ENCODE peak calls at places on chromosomes 16 and 17, in four cellular contexts. N is M059J, S is T-helper 1 cell, E is astrocyte. B is an unnamed sample.

GRCh38 chr17:15404116-15404730 is 62.8 kb upstream of the TEKT3 start:
- DNase-seq in N (peak), S (no peak), E (peak), B (no peak)

GRCh38 chr17:57110579-57111367 is 25.7 kb downstream of the AKAP1 start:
- DNase-seq in N (peak), S (no peak), E (no peak), B (no peak)

GRCh38 chr16:2473999-2474876 is 689 bp upstream of the TBC1D24 start:
- DNase-seq in N (peak), S (peak), E (no peak), B (peak)

GRCh38 chr17:4005296-4006164 is 41.3 kb upstream of the ATP2A3 start:
- DNase-seq in N (no peak), S (no peak), E (no peak), B (no peak)

GRCh38 chr16:88461291-88462269 is 8.5 kb downstream of the ZFPM1 start:
- DNase-seq in N (peak), S (no peak), E (no peak), B (no peak)

GRCh38 chr17:56468840-56469239 is 124.7 kb upstream of the NOG start:
- DNase-seq in N (no peak), S (no peak), E (no peak), B (no peak)

GRCh38 chr16:4382795-4383357 is 11.2 kb downstream of the VASN start:
- DNase-seq in N (no peak), S (no peak), E (no peak), B (no peak)

GRCh38 chr17:17269926-17270773 is 10.9 kb downstream of the COPS3 start:
- DNase-seq in N (no peak), S (no peak), E (no peak), B (no peak)

GRCh38 chr17:61411944-61412859 is 12.6 kb downstream of the TBX2 start:
- DNase-seq in N (peak), S (peak), E (peak), B (peak)

GRCh38 chr17:2400474-2400866 is 390 bp downstream of the MNT start:
- DNase-seq in N (peak), S (no peak), E (no peak), B (peak)

GRCh38 chr16:86866986-86867722 is 288.8 kb downstream of the FOXL1 start:
- DNase-seq in N (no peak), S (no peak), E (no peak), B (no peak)

GRCh38 chr17:72588561-72588960 is 467.7 kb downstream of the SOX9 start:
- DNase-seq in N (no peak), S (no peak), E (no peak), B (no peak)

GRCh38 chr17:33436321-33436720 is 143.2 kb upstream of the ASIC2 start:
- DNase-seq in N (peak), S (no peak), E (peak), B (no peak)

GRCh38 chr17:65182233-65182632 is 45.1 kb downstream of the RGS9 start:
- DNase-seq in N (no peak), S (no peak), E (no peak), B (no peak)

GRCh38 chr16:84218961-84219360 is 20.9 kb downstream of the KCNG4 start:
- DNase-seq in N (no peak), S (no peak), E (no peak), B (no peak)

GRCh38 chr17:76000016-76000754 is 470 bp upstream of the CDK3 start:
- DNase-seq in N (peak), S (no peak), E (no peak), B (peak)